ENCODE peak calls at places on chromosomes 1 and 21, in seven cellular contexts. One of them, this sample, is unnamed.
A peak's percentile ranks its signal among the peaks of the same experiment; 100 is the strongest.

GRCh38 chr21:17462276-17462981 is 50.4 kb upstream of the CXADR start:
- DNase-seq in astrocyte of the spinal cord: peak; percentile 25
- DNase-seq in GM10248: no peak
- DNase-seq in thyroid gland: no peak
- DNase-seq in suprapubic skin: no peak
- DNase-seq in left ventricle myocardium inferior: no peak
- DNase-seq in GM20000: no peak
- DNase-seq in this sample: no peak

GRCh38 chr1:205601209-205601608 is 30.6 kb downstream of the ELK4 start:
- DNase-seq in thyroid gland: no peak
- DNase-seq in astrocyte of the spinal cord: no peak
- DNase-seq in suprapubic skin: no peak
- DNase-seq in left ventricle myocardium inferior: no peak
- DNase-seq in GM10248: no peak
- DNase-seq in GM20000: no peak
- DNase-seq in this sample: no peak

GRCh38 chr1:225454067-225454618 is 26.3 kb upstream of the LBR start:
- DNase-seq in left ventricle myocardium inferior: no peak
- DNase-seq in GM10248: no peak
- DNase-seq in GM20000: no peak
- DNase-seq in suprapubic skin: peak; percentile 53
- DNase-seq in thyroid gland: no peak
- DNase-seq in astrocyte of the spinal cord: peak; percentile 32
- DNase-seq in this sample: no peak

GRCh38 chr1:115545791-115546733 is 95.7 kb upstream of the VANGL1 start:
- DNase-seq in left ventricle myocardium inferior: no peak
- DNase-seq in suprapubic skin: peak; percentile 64
- DNase-seq in GM10248: peak; percentile 14
- DNase-seq in GM20000: no peak
- DNase-seq in thyroid gland: peak; percentile 67
- DNase-seq in astrocyte of the spinal cord: peak; percentile 94
- DNase-seq in this sample: peak; percentile 29

GRCh38 chr21:31360717-31361116 is 16.7 kb upstream of the TIAM1 start:
- DNase-seq in left ventricle myocardium inferior: no peak
- DNase-seq in astrocyte of the spinal cord: no peak
- DNase-seq in suprapubic skin: no peak
- DNase-seq in thyroid gland: no peak
- DNase-seq in GM20000: no peak
- DNase-seq in GM10248: no peak
- DNase-seq in this sample: no peak

GRCh38 chr1:230125633-230126528 is 58.8 kb downstream of the GALNT2 start:
- DNase-seq in left ventricle myocardium inferior: no peak
- DNase-seq in thyroid gland: no peak
- DNase-seq in suprapubic skin: no peak
- DNase-seq in GM20000: no peak
- DNase-seq in astrocyte of the spinal cord: no peak
- DNase-seq in GM10248: no peak
- DNase-seq in this sample: no peak

GRCh38 chr1:180586671-180587155 is 27.9 kb downstream of the OVAAL start:
- DNase-seq in left ventricle myocardium inferior: no peak
- DNase-seq in astrocyte of the spinal cord: peak; percentile 61
- DNase-seq in GM10248: no peak
- DNase-seq in thyroid gland: peak; percentile 94
- DNase-seq in suprapubic skin: no peak
- DNase-seq in GM20000: no peak
- DNase-seq in this sample: no peak

GRCh38 chr1:226993676-226994356 is 53.7 kb downstream of the COQ8A start:
- DNase-seq in thyroid gland: no peak
- DNase-seq in suprapubic skin: no peak
- DNase-seq in GM20000: no peak
- DNase-seq in GM10248: no peak
- DNase-seq in astrocyte of the spinal cord: no peak
- DNase-seq in left ventricle myocardium inferior: peak; percentile 33
- DNase-seq in this sample: peak; percentile 42

GRCh38 chr1:231610392-231610791 is 16.2 kb upstream of the DISC1 start:
- DNase-seq in thyroid gland: no peak
- DNase-seq in GM10248: no peak
- DNase-seq in suprapubic skin: no peak
- DNase-seq in left ventricle myocardium inferior: no peak
- DNase-seq in GM20000: no peak
- DNase-seq in astrocyte of the spinal cord: no peak
- DNase-seq in this sample: no peak

GRCh38 chr1:37850352-37850955 is 8.9 kb downstream of the MTF1 start:
- DNase-seq in left ventricle myocardium inferior: no peak
- DNase-seq in GM20000: no peak
- DNase-seq in GM10248: no peak
- DNase-seq in suprapubic skin: no peak
- DNase-seq in thyroid gland: no peak
- DNase-seq in astrocyte of the spinal cord: no peak
- DNase-seq in this sample: no peak

GRCh38 chr1:100219879-100220278 is 29.8 kb downstream of the DBT start:
- DNase-seq in astrocyte of the spinal cord: no peak
- DNase-seq in left ventricle myocardium inferior: no peak
- DNase-seq in GM20000: no peak
- DNase-seq in suprapubic skin: no peak
- DNase-seq in thyroid gland: no peak
- DNase-seq in GM10248: no peak
- DNase-seq in this sample: no peak

GRCh38 chr1:38973659-38974437 is 17.2 kb upstream of the AKIRIN1 start:
- DNase-seq in GM10248: no peak
- DNase-seq in left ventricle myocardium inferior: peak; percentile 22
- DNase-seq in thyroid gland: no peak
- DNase-seq in astrocyte of the spinal cord: no peak
- DNase-seq in GM20000: no peak
- DNase-seq in suprapubic skin: no peak
- DNase-seq in this sample: no peak

GRCh38 chr1:2583331-2583791 is 3.2 kb upstream of the PRXL2B start:
- DNase-seq in GM20000: no peak
- DNase-seq in thyroid gland: no peak
- DNase-seq in left ventricle myocardium inferior: no peak
- DNase-seq in GM10248: no peak
- DNase-seq in suprapubic skin: no peak
- DNase-seq in astrocyte of the spinal cord: no peak
- DNase-seq in this sample: no peak

GRCh38 chr1:101264699-101265098 is 27.9 kb downstream of the S1PR1 start:
- DNase-seq in astrocyte of the spinal cord: no peak
- DNase-seq in GM20000: no peak
- DNase-seq in left ventricle myocardium inferior: no peak
- DNase-seq in GM10248: no peak
- DNase-seq in thyroid gland: no peak
- DNase-seq in suprapubic skin: no peak
- DNase-seq in this sample: no peak

GRCh38 chr1:3607703-3608065 is 3.6 kb downstream of the MEGF6 start:
- DNase-seq in GM20000: no peak
- DNase-seq in thyroid gland: no peak
- DNase-seq in left ventricle myocardium inferior: no peak
- DNase-seq in GM10248: no peak
- DNase-seq in astrocyte of the spinal cord: no peak
- DNase-seq in suprapubic skin: no peak
- DNase-seq in this sample: no peak

GRCh38 chr1:41830711-41831110 is 88.0 kb downstream of the HIVEP3 start:
- DNase-seq in astrocyte of the spinal cord: no peak
- DNase-seq in GM10248: no peak
- DNase-seq in thyroid gland: no peak
- DNase-seq in left ventricle myocardium inferior: no peak
- DNase-seq in suprapubic skin: no peak
- DNase-seq in GM20000: no peak
- DNase-seq in this sample: no peak

GRCh38 chr1:41833519-41834000 is 85.2 kb downstream of the HIVEP3 start:
- DNase-seq in GM20000: no peak
- DNase-seq in left ventricle myocardium inferior: no peak
- DNase-seq in suprapubic skin: no peak
- DNase-seq in thyroid gland: no peak
- DNase-seq in astrocyte of the spinal cord: no peak
- DNase-seq in GM10248: no peak
- DNase-seq in this sample: no peak

GRCh38 chr1:41822865-41823264 is 95.9 kb downstream of the HIVEP3 start:
- DNase-seq in GM20000: no peak
- DNase-seq in GM10248: no peak
- DNase-seq in thyroid gland: no peak
- DNase-seq in left ventricle myocardium inferior: no peak
- DNase-seq in astrocyte of the spinal cord: no peak
- DNase-seq in suprapubic skin: no peak
- DNase-seq in this sample: no peak

GRCh38 chr1:41823453-41823852 is 95.3 kb downstream of the HIVEP3 start:
- DNase-seq in GM20000: no peak
- DNase-seq in astrocyte of the spinal cord: no peak
- DNase-seq in thyroid gland: peak; percentile 75
- DNase-seq in GM10248: no peak
- DNase-seq in suprapubic skin: no peak
- DNase-seq in left ventricle myocardium inferior: peak; percentile 41
- DNase-seq in this sample: peak; percentile 48

GRCh38 chr1:41827991-41828570 is 90.6 kb downstream of the HIVEP3 start:
- DNase-seq in astrocyte of the spinal cord: peak; percentile 42
- DNase-seq in GM10248: no peak
- DNase-seq in left ventricle myocardium inferior: no peak
- DNase-seq in suprapubic skin: no peak
- DNase-seq in thyroid gland: no peak
- DNase-seq in GM20000: no peak
- DNase-seq in this sample: no peak
- TF ChIP-seq CTCF in astrocyte of the spinal cord: no peak
- TF ChIP-seq CTCF in GM10248: no peak
- TF ChIP-seq CTCF in left ventricle myocardium inferior: no peak
- TF ChIP-seq CTCF in suprapubic skin: no peak
- TF ChIP-seq CTCF in thyroid gland: no peak
- TF ChIP-seq CTCF in GM20000: no peak
- TF ChIP-seq CTCF in this sample: no peak

DNA sequence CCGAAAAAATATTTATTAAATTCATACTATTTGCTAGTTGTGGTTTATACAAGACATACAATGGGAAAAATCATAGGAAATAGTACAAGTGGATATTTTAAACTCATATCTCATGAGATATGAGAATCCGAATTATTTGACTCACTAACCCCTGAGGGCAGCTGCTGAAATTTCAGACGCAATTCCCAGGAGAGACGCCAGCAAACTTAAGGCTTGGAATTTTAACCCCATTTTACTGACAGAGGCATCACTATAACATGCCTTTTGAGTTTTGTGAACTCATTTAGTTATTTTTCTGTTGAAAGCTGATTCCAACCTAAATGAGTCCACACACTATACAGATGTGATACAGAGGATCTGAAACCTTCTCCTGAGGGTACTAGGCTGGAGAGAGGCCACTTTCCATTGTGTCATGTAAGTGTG is 5.9 kb upstream of the MROH9 start:
- DNase-seq in suprapubic skin: no peak
- DNase-seq in thyroid gland: no peak
- DNase-seq in GM20000: no peak
- DNase-seq in astrocyte of the spinal cord: no peak
- DNase-seq in left ventricle myocardium inferior: no peak
- DNase-seq in GM10248: no peak
- DNase-seq in this sample: no peak
- TF ChIP-seq CTCF in suprapubic skin: no peak
- TF ChIP-seq CTCF in thyroid gland: no peak
- TF ChIP-seq CTCF in GM20000: no peak
- TF ChIP-seq CTCF in astrocyte of the spinal cord: no peak
- TF ChIP-seq CTCF in left ventricle myocardium inferior: no peak
- TF ChIP-seq CTCF in GM10248: no peak
- TF ChIP-seq CTCF in this sample: no peak

GRCh38 chr1:24929876-24930702 is at the start of gene RUNX3:
- DNase-seq in astrocyte of the spinal cord: no peak
- DNase-seq in GM10248: peak; percentile 96
- DNase-seq in left ventricle myocardium inferior: peak; percentile 54
- DNase-seq in GM20000: peak; percentile 99
- DNase-seq in suprapubic skin: no peak
- DNase-seq in thyroid gland: peak; percentile 40
- DNase-seq in this sample: peak; percentile 58
- TF ChIP-seq CTCF in astrocyte of the spinal cord: no peak
- TF ChIP-seq CTCF in GM10248: peak; percentile 36
- TF ChIP-seq CTCF in left ventricle myocardium inferior: no peak
- TF ChIP-seq CTCF in GM20000: peak; percentile 32
- TF ChIP-seq CTCF in suprapubic skin: no peak
- TF ChIP-seq CTCF in thyroid gland: no peak
- TF ChIP-seq CTCF in this sample: no peak

GRCh38 chr1:244735854-244736561 is 83.1 kb downstream of the DESI2 start:
- DNase-seq in suprapubic skin: no peak
- DNase-seq in thyroid gland: no peak
- DNase-seq in GM10248: no peak
- DNase-seq in astrocyte of the spinal cord: no peak
- DNase-seq in GM20000: no peak
- DNase-seq in left ventricle myocardium inferior: no peak
- DNase-seq in this sample: no peak
- TF ChIP-seq CTCF in suprapubic skin: no peak
- TF ChIP-seq CTCF in thyroid gland: no peak
- TF ChIP-seq CTCF in GM10248: no peak
- TF ChIP-seq CTCF in astrocyte of the spinal cord: no peak
- TF ChIP-seq CTCF in GM20000: no peak
- TF ChIP-seq CTCF in left ventricle myocardium inferior: no peak
- TF ChIP-seq CTCF in this sample: no peak

DNA sequence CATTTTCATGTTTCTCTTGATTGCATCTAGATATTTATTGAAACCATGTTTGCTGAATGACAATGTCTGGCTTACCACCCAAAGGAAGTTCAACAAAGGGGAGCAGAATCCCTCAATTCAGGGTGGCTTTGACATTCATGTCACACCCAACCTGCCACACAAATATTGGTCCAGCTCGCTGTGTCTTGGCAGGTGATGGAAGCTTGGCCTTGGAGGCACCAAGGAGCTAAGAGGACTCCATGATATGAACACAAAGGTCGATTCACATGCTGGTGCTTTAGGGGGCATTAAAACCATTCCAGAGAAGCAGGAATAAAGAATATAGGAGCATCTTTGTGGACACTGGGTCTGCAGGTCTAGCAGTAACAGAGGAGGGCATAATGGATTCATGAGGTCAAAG is 114.8 kb downstream of the RUNX1 start:
- DNase-seq in suprapubic skin: no peak
- DNase-seq in GM20000: no peak
- DNase-seq in GM10248: no peak
- DNase-seq in astrocyte of the spinal cord: no peak
- DNase-seq in thyroid gland: no peak
- DNase-seq in left ventricle myocardium inferior: no peak
- DNase-seq in this sample: no peak
- TF ChIP-seq CTCF in suprapubic skin: no peak
- TF ChIP-seq CTCF in GM20000: no peak
- TF ChIP-seq CTCF in GM10248: no peak
- TF ChIP-seq CTCF in astrocyte of the spinal cord: no peak
- TF ChIP-seq CTCF in thyroid gland: no peak
- TF ChIP-seq CTCF in left ventricle myocardium inferior: no peak
- TF ChIP-seq CTCF in this sample: no peak

GRCh38 chr1:45828841-45829240 is 25.4 kb downstream of the MAST2 start:
- DNase-seq in left ventricle myocardium inferior: no peak
- DNase-seq in GM20000: no peak
- DNase-seq in astrocyte of the spinal cord: no peak
- DNase-seq in thyroid gland: no peak
- DNase-seq in GM10248: no peak
- DNase-seq in suprapubic skin: no peak
- DNase-seq in this sample: no peak

GRCh38 chr1:45834689-45835088 is 31.3 kb downstream of the MAST2 start:
- DNase-seq in GM10248: no peak
- DNase-seq in GM20000: no peak
- DNase-seq in suprapubic skin: no peak
- DNase-seq in astrocyte of the spinal cord: no peak
- DNase-seq in left ventricle myocardium inferior: no peak
- DNase-seq in thyroid gland: no peak
- DNase-seq in this sample: no peak

GRCh38 chr1:45836451-45836850 is 33.0 kb downstream of the MAST2 start:
- DNase-seq in left ventricle myocardium inferior: no peak
- DNase-seq in suprapubic skin: no peak
- DNase-seq in astrocyte of the spinal cord: no peak
- DNase-seq in thyroid gland: no peak
- DNase-seq in GM10248: no peak
- DNase-seq in GM20000: peak; percentile 17
- DNase-seq in this sample: no peak

GRCh38 chr1:45833361-45833760 is 29.9 kb downstream of the MAST2 start:
- DNase-seq in astrocyte of the spinal cord: no peak
- DNase-seq in thyroid gland: no peak
- DNase-seq in GM10248: no peak
- DNase-seq in suprapubic skin: no peak
- DNase-seq in left ventricle myocardium inferior: no peak
- DNase-seq in GM20000: no peak
- DNase-seq in this sample: no peak
- TF ChIP-seq CTCF in astrocyte of the spinal cord: no peak
- TF ChIP-seq CTCF in thyroid gland: no peak
- TF ChIP-seq CTCF in GM10248: no peak
- TF ChIP-seq CTCF in suprapubic skin: no peak
- TF ChIP-seq CTCF in left ventricle myocardium inferior: no peak
- TF ChIP-seq CTCF in GM20000: no peak
- TF ChIP-seq CTCF in this sample: no peak